ENCODE peak calls at places on chromosomes 11 and 22, in four cellular contexts. M is AG04450, C is EH, Q is choroid plexus epithelial cell. Y is an unnamed sample.
A peak's percentile ranks its signal among the peaks of the same experiment; 100 is the strongest.

GRCh38 chr22:43848366-43849171 is 13.7 kb downstream of the SULT4A1 start:
- DNase-seq in M (no peak), Q (peak; percentile 65), C (peak; percentile 20), Y (no peak)

GRCh38 chr22:19495562-19496323 is 16.0 kb downstream of the CDC45 start:
- DNase-seq in Q (peak; percentile 82), M (no peak), C (peak; percentile 42), Y (no peak)

GRCh38 chr22:20956258-20957117 is 10.6 kb upstream of the AIFM3 start:
- DNase-seq in C (peak; percentile 42), Q (no peak), M (no peak), Y (no peak)

GRCh38 chr11:12901874-12902481 is 107.1 kb upstream of the RASSF10 start:
- DNase-seq in C (peak; percentile 88), M (no peak), Q (no peak), Y (no peak)

GRCh38 chr11:20362481-20362880 is 1.0 kb upstream of the HTATIP2 start:
- DNase-seq in M (no peak), Q (no peak), C (peak; percentile 18), Y (no peak)

GRCh38 chr11:69568809-69569097 is 72.2 kb upstream of the CCND1 start:
- DNase-seq in Q (no peak), C (no peak), M (no peak), Y (no peak)

GRCh38 chr11:16946477-16947282 is 67.5 kb downstream of the PLEKHA7 start:
- DNase-seq in Q (no peak), M (no peak), C (no peak), Y (no peak)

GRCh38 chr11:48094643-48095339 is 114.4 kb downstream of the PTPRJ start:
- DNase-seq in Q (no peak), M (no peak), C (no peak), Y (no peak)

GRCh38 chr11:8917157-8917820 is 6.3 kb downstream of the AKIP1 start:
- DNase-seq in Q (peak; percentile 97), C (peak; percentile 96), M (peak; percentile 90), Y (peak; percentile 70)

GRCh38 chr11:13595166-13595565 is 73.3 kb upstream of the FAR1 start:
- DNase-seq in Q (peak; percentile 5), M (no peak), C (peak; percentile 73), Y (no peak)

GRCh38 chr22:50180727-50181521 is 4.8 kb upstream of the TRABD start:
- DNase-seq in C (no peak), Q (no peak), M (no peak), Y (no peak)

GRCh38 chr11:62108971-62109391 is 14.8 kb upstream of the INCENP start:
- DNase-seq in C (peak; percentile 78), Q (no peak), M (no peak), Y (no peak)

GRCh38 chr22:45224988-45225731 is 15.5 kb downstream of the KIAA0930 start:
- DNase-seq in C (no peak), M (no peak), Q (no peak), Y (no peak)

GRCh38 chr22:32850157-32850556 is 48.7 kb downstream of the TIMP3 start:
- DNase-seq in M (no peak), Q (no peak), C (no peak), Y (no peak)

GRCh38 chr11:134266440-134266839 is 9.7 kb upstream of the GLB1L3 start:
- DNase-seq in C (peak; percentile 15), M (no peak), Q (no peak), Y (no peak)

GRCh38 chr11:61826930-61827572 is 1.0 kb upstream of the FADS2 start:
- DNase-seq in Q (peak; percentile 38), M (no peak), C (no peak), Y (no peak)

GRCh38 chr11:5280582-5281102 is 10.9 kb upstream of the HBE1 start:
- DNase-seq in M (peak; percentile 99), Q (peak; percentile 99), C (peak; percentile 99), Y (peak; percentile 95)

GRCh38 chr11:119551726-119552510 is 128.9 kb upstream of the THY1 start:
- DNase-seq in M (no peak), C (peak; percentile 62), Q (no peak), Y (no peak)

GRCh38 chr22:47782461-47783075 is 1020.1 kb downstream of the TBC1D22A start:
- DNase-seq in C (no peak), Q (no peak), M (no peak), Y (no peak)

GRCh38 chr11:32569313-32569881 is 14.2 kb upstream of the EIF3M start:
- DNase-seq in Q (no peak), C (no peak), M (no peak), Y (no peak)

GRCh38 chr22:39900306-39901227 is at the start of gene GRAP2:
- DNase-seq in C (no peak), M (no peak), Q (no peak), Y (no peak)

GRCh38 chr22:42162728-42163489 is 32.3 kb upstream of the CYP2D6 start:
- DNase-seq in M (no peak), C (no peak), Q (no peak), Y (no peak)

GRCh38 chr22:35921777-35922176 is 106.8 kb downstream of the RBFOX2 start:
- DNase-seq in Q (peak; percentile 92), C (peak; percentile 93), M (peak; percentile 48), Y (peak; percentile 53)

GRCh38 chr11:27291954-27292641 is 70.9 kb downstream of the CCDC34 start:
- DNase-seq in Q (no peak), M (no peak), C (no peak), Y (no peak)

GRCh38 chr11:94910779-94911178 is 62.6 kb downstream of the CWC15 start:
- DNase-seq in Q (peak; percentile 73), C (peak; percentile 85), M (peak; percentile 61), Y (no peak)

GRCh38 chr11:70913715-70914231 is 338.6 kb downstream of the SHANK2 start:
- DNase-seq in C (no peak), M (no peak), Q (no peak), Y (no peak)

GRCh38 chr22:21652010-21652546 is 10.0 kb downstream of the SDF2L1 start:
- DNase-seq in Q (peak; percentile 86), C (peak; percentile 88), M (peak; percentile 56), Y (no peak)

GRCh38 chr22:31841029-31841827 is 87.4 kb downstream of the DEPDC5 start:
- DNase-seq in M (no peak), Q (no peak), C (no peak), Y (no peak)

GRCh38 chr11:121536116-121536515 is 83.3 kb upstream of the SORL1-AS1 start:
- DNase-seq in M (no peak), C (no peak), Q (no peak), Y (no peak)

GRCh38 chr11:65663634-65664200 is 1.0 kb upstream of the RELA start:
- DNase-seq in M (no peak), Q (peak; percentile 51), C (peak; percentile 66), Y (no peak)

GRCh38 chr11:109236188-109236587 is 185.8 kb upstream of the C11orf87 start:
- DNase-seq in M (no peak), C (no peak), Q (no peak), Y (no peak)

GRCh38 chr11:70424765-70425164 is 26.4 kb downstream of the CTTN start:
- DNase-seq in C (no peak), M (no peak), Q (no peak), Y (no peak)

GRCh38 chr22:37290737-37291136 is 8.4 kb downstream of the CYTH4 start:
- DNase-seq in M (peak; percentile 32), Q (no peak), C (peak; percentile 55), Y (no peak)

GRCh38 chr11:35260342-35260985 is 121.5 kb downstream of the CD44 start:
- DNase-seq in Q (peak; percentile 84), M (peak; percentile 72), C (peak; percentile 93), Y (peak; percentile 58)

GRCh38 chr22:46066691-46067090 is 83.6 kb upstream of the PPARA start:
- DNase-seq in C (peak; percentile 33), Q (no peak), M (no peak), Y (no peak)

GRCh38 chr11:44746894-44747293 is 20.1 kb downstream of the TSPAN18 start:
- DNase-seq in M (no peak), C (no peak), Q (no peak), Y (no peak)

GRCh38 chr22:31501738-31502137 is 5.4 kb downstream of the SFI1 start:
- DNase-seq in M (no peak), C (no peak), Q (no peak), Y (no peak)

GRCh38 chr11:123407996-123408597 is 22.0 kb upstream of the GRAMD1B start:
- DNase-seq in Q (no peak), C (no peak), M (no peak), Y (no peak)

GRCh38 chr22:20241579-20242392 is 26.3 kb downstream of the RTN4R start:
- DNase-seq in M (no peak), C (no peak), Q (no peak), Y (no peak)